ENCODE peak calls at places on chromosome 12, in six cellular contexts. Q is AG09319; K is CD4-positive, alpha-beta T cell; C is HFFc6; M is dorsolateral prefrontal cortex; R is astrocyte of the spinal cord. O is an unnamed sample.

GRCh38 chr12:122870867-122871664 is 24.9 kb downstream of the VPS37B start:
- DNase-seq in Q (no peak), R (peak), C (peak), M (no peak), K (no peak), O (no peak)

GRCh38 chr12:111598637-111599458 is at the start of gene ATXN2:
- DNase-seq in R (no peak), Q (no peak), K (peak), M (peak), C (peak), O (no peak)

GRCh38 chr12:25876383-25877045 is 82.0 kb upstream of the RASSF8 start:
- DNase-seq in M (no peak), R (no peak), Q (no peak), K (no peak), C (no peak), O (no peak)

GRCh38 chr12:55658635-55659391 is 22.1 kb downstream of the OR10P1 start:
- DNase-seq in Q (no peak), R (no peak), K (no peak), M (no peak), C (no peak), O (no peak)

GRCh38 chr12:31989987-31990386 is 30.8 kb downstream of the RESF1 start:
- DNase-seq in C (no peak), M (no peak), K (no peak), Q (no peak), R (peak), O (no peak)

GRCh38 chr12:62371661-62372060 is 95.0 kb upstream of the MON2 start:
- DNase-seq in K (no peak), R (no peak), M (no peak), C (no peak), Q (no peak), O (no peak)

GRCh38 chr12:49279706-49280159 is 14.9 kb downstream of the TUBA1C start:
- DNase-seq in Q (no peak), C (no peak), K (no peak), R (no peak), M (no peak), O (no peak)

GRCh38 chr12:13028825-13029570 is 15.2 kb upstream of the FAM234B start:
- DNase-seq in Q (no peak), C (no peak), M (no peak), K (no peak), R (no peak), O (no peak)

GRCh38 chr12:23854598-23854997 is 94.9 kb downstream of the SOX5 start:
- DNase-seq in C (no peak), R (no peak), K (no peak), Q (no peak), M (no peak), O (no peak)

GRCh38 chr12:10722502-10722904 is 620 bp downstream of the YBX3 start:
- DNase-seq in M (peak), K (peak), C (peak), R (peak), Q (no peak), O (no peak)

GRCh38 chr12:104741072-104741471 is 217.0 kb downstream of the SLC41A2 start:
- DNase-seq in M (no peak), K (no peak), R (no peak), Q (no peak), C (no peak), O (no peak)

GRCh38 chr12:49054096-49054495 is 6.5 kb downstream of the KMT2D start:
- DNase-seq in K (no peak), C (no peak), M (no peak), Q (no peak), R (no peak), O (no peak)

GRCh38 chr12:108734200-108734906 is 3.0 kb upstream of the CORO1C start:
- DNase-seq in Q (peak), K (no peak), C (peak), R (peak), M (peak), O (peak)

GRCh38 chr12:63086149-63086915 is 64.7 kb downstream of the AVPR1A start:
- DNase-seq in R (no peak), Q (no peak), M (no peak), C (no peak), K (no peak), O (no peak)

GRCh38 chr12:104407922-104408321 is 48.8 kb upstream of the CHST11 start:
- DNase-seq in Q (no peak), K (no peak), M (no peak), R (no peak), C (no peak), O (no peak)

GRCh38 chr12:91326043-91327027 is 143.7 kb upstream of the DCN start:
- DNase-seq in Q (no peak), C (peak), R (peak), M (no peak), K (no peak), O (no peak)

GRCh38 chr12:14260011-14260993 is 105.2 kb upstream of the ATF7IP start:
- DNase-seq in Q (peak), C (peak), M (peak), K (no peak), R (peak), O (peak)

GRCh38 chr12:116662612-116663144 is 75.2 kb downstream of the SPRING1 start:
- DNase-seq in M (no peak), R (peak), C (peak), K (no peak), Q (no peak), O (no peak)

GRCh38 chr12:50061946-50062725 is 4.7 kb downstream of the ASIC1 start:
- DNase-seq in R (peak), C (no peak), M (no peak), Q (no peak), K (no peak), O (no peak)

GRCh38 chr12:110590806-110591326 is 7.7 kb upstream of the PPTC7 start:
- DNase-seq in R (peak), M (no peak), C (no peak), K (no peak), Q (peak), O (no peak)

GRCh38 chr12:16062611-16063010 is 151.5 kb downstream of the DERA start:
- DNase-seq in K (no peak), R (peak), C (no peak), Q (no peak), M (no peak), O (no peak)

GRCh38 chr12:104578453-104578852 is 121.7 kb downstream of the CHST11 start:
- DNase-seq in C (peak), M (no peak), R (peak), Q (no peak), K (no peak), O (peak)

GRCh38 chr12:96809522-96809921 is 97.5 kb upstream of the NEDD1 start:
- DNase-seq in Q (no peak), M (no peak), R (no peak), C (no peak), K (no peak), O (no peak)

GRCh38 chr12:71626768-71627167 is 36.9 kb downstream of the ZFC3H1 start:
- DNase-seq in K (no peak), M (no peak), R (peak), C (no peak), Q (no peak), O (no peak)

GRCh38 chr12:5073838-5074237 is 30.2 kb downstream of the KCNA5 start:
- DNase-seq in M (no peak), R (no peak), K (no peak), C (peak), Q (no peak), O (no peak)

GRCh38 chr12:68391905-68392304 is 59.7 kb upstream of the MDM1 start:
- DNase-seq in C (no peak), K (no peak), Q (no peak), M (no peak), R (no peak), O (no peak)

GRCh38 chr12:86683568-86683991 is 427.4 kb upstream of the MGAT4C start:
- DNase-seq in R (peak), C (no peak), Q (no peak), M (no peak), K (no peak), O (no peak)

GRCh38 chr12:41521872-41522379 is 333.8 kb downstream of the PDZRN4 start:
- DNase-seq in M (no peak), Q (peak), C (peak), K (no peak), R (peak), O (peak)

GRCh38 chr12:124927325-124928094 is 13.1 kb upstream of the UBC start:
- DNase-seq in C (peak), Q (no peak), M (peak), R (peak), K (peak), O (no peak)

GRCh38 chr12:124764870-124765570 is 98.6 kb downstream of the SCARB1 start:
- DNase-seq in C (peak), M (no peak), Q (peak), R (peak), K (no peak), O (peak)

GRCh38 chr12:106291342-106291741 is 11.2 kb upstream of the TCP11L2 start:
- DNase-seq in M (no peak), C (no peak), R (no peak), K (no peak), Q (no peak), O (no peak)

GRCh38 chr12:19288603-19289244 is 150.6 kb upstream of the AEBP2 start:
- DNase-seq in R (peak), Q (no peak), C (peak), M (no peak), K (no peak), O (no peak)

GRCh38 chr12:118493962-118494361 is 117.6 kb downstream of the SUDS3 start:
- DNase-seq in Q (no peak), K (no peak), M (no peak), R (no peak), C (no peak), O (no peak)

GRCh38 chr12:99453831-99454538 is 193.6 kb upstream of the GARIN6 start:
- DNase-seq in M (no peak), K (no peak), C (no peak), R (peak), Q (no peak), O (no peak)

GRCh38 chr12:49089831-49090773 is 4.5 kb downstream of the DHH start:
- DNase-seq in R (peak), K (peak), C (peak), Q (no peak), M (peak), O (no peak)

GRCh38 chr12:108826115-108826806 is 31.1 kb downstream of the SSH1 start:
- DNase-seq in Q (peak), K (no peak), M (no peak), R (peak), C (peak), O (peak)

GRCh38 chr12:45483571-45483970 is 245.9 kb upstream of the ARID2 start:
- DNase-seq in C (no peak), M (no peak), Q (no peak), K (no peak), R (peak), O (no peak)

DNA sequence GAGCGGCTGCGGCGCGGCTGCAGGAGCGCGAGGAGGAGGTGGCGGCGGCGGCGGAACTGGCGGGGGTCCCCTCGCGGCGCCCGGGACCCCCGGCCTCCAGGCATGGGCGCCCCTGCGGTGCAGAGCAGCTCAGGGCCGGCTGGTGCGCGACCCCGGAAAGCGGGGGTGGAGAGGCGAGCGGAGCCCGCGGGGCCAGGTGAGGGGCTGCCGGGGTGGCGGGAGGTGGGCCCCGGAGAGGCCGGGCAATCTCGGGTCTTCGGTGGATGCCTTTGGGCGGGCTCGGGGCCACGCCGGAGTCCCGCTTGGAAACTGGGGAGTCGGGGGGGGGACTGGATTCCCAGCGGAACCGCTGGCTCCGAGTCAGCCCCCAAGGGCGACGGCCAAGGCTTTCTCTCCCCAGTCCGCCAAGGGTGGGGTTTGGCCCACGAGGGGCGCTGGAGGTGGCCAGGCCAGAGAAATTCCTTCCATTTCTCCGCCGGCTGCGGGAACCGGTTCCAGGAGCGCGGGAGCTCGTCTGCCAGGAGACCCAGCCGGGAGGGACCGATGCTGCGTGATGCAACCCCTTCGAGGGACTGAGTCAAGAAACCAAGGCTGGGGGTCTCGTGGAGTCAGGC is 13.9 kb upstream of the NR4A1 start:
- DNase-seq in R (peak), Q (no peak), K (no peak), M (no peak), C (no peak), O (no peak)
- TF ChIP-seq CTCF in R (no peak), Q (peak), K (no peak), M (no peak), C (peak), O (peak)

DNA sequence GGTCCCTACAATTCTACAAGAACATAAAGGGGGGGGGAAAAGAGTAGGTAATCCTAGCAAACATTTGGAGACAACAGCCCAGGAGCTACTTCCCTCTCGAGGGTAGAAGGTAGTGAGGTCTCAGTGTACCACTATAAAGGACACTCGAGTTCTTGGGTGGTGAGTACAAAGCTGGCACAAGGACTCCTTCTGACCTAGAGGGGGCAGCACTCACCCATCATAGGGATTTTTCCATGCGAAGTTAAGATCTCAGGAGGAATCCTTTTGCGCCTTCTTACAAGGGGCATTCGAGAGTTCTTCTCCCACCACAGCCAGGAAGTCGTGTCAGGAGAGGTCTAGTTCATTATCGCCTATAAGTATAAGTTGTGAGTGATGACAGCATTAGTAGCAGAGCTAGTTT is 200.2 kb upstream of the RBM19 start:
- DNase-seq in M (peak), Q (no peak), C (peak), K (no peak), R (peak), O (no peak)
- TF ChIP-seq CTCF in M (peak), Q (peak), C (peak), K (no peak), R (peak), O (peak)

GRCh38 chr12:76124456-76124855 is 40.0 kb upstream of the NAP1L1 start:
- DNase-seq in Q (no peak), M (no peak), C (peak), K (no peak), R (no peak), O (no peak)
- TF ChIP-seq CTCF in Q (no peak), M (no peak), C (no peak), K (no peak), R (no peak), O (no peak)

GRCh38 chr12:113860059-113860820 is 105.9 kb downstream of the RBM19 start:
- DNase-seq in M (no peak), Q (no peak), K (no peak), R (no peak), C (no peak), O (no peak)
- TF ChIP-seq CTCF in M (no peak), Q (no peak), K (no peak), R (no peak), C (no peak), O (no peak)

GRCh38 chr12:92394895-92395294 is 249.2 kb upstream of the BTG1 start:
- DNase-seq in C (no peak), K (no peak), M (no peak), Q (no peak), R (no peak), O (no peak)

GRCh38 chr12:92398565-92399309 is 253.1 kb upstream of the BTG1 start:
- DNase-seq in Q (no peak), C (no peak), K (no peak), R (no peak), M (no peak), O (no peak)

GRCh38 chr12:92395322-92395721 is 249.7 kb upstream of the BTG1 start:
- DNase-seq in C (no peak), K (no peak), R (no peak), M (no peak), Q (no peak), O (no peak)

GRCh38 chr12:92393504-92393903 is 247.9 kb upstream of the BTG1 start:
- DNase-seq in Q (no peak), R (no peak), M (no peak), C (no peak), K (no peak), O (no peak)

DNA sequence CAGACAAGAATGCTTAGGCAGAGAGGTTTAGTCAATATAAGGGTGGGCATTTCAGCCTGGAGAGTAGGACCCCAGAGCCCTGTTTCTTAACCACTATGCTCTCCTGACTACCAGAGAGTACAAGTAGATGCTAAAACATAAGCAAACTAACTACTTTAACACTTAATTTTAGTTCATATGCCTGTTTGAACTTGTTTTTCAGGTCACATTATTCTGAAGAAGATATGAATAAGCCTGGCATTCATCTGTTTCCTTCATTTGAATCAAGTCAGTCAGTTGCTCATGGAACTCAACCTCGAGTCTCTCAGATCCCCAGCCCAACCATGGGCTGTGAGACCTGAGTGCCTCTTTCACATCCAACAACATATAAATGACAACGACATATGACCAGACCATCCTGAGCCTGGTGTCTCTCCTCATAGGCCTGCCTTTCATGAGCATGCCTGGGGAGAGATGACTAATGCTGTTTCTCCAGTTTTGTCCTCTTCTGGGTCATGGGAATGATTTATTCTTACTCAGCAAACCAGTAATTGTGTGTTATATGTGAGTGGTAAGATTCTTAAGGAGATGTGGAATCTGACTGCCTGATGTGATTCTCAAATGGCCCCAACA is 251.1 kb upstream of the BTG1 start:
- DNase-seq in Q (peak), R (peak), K (no peak), M (no peak), C (peak), O (peak)
- TF ChIP-seq CTCF in Q (no peak), R (no peak), K (no peak), M (no peak), C (no peak), O (no peak)

DNA sequence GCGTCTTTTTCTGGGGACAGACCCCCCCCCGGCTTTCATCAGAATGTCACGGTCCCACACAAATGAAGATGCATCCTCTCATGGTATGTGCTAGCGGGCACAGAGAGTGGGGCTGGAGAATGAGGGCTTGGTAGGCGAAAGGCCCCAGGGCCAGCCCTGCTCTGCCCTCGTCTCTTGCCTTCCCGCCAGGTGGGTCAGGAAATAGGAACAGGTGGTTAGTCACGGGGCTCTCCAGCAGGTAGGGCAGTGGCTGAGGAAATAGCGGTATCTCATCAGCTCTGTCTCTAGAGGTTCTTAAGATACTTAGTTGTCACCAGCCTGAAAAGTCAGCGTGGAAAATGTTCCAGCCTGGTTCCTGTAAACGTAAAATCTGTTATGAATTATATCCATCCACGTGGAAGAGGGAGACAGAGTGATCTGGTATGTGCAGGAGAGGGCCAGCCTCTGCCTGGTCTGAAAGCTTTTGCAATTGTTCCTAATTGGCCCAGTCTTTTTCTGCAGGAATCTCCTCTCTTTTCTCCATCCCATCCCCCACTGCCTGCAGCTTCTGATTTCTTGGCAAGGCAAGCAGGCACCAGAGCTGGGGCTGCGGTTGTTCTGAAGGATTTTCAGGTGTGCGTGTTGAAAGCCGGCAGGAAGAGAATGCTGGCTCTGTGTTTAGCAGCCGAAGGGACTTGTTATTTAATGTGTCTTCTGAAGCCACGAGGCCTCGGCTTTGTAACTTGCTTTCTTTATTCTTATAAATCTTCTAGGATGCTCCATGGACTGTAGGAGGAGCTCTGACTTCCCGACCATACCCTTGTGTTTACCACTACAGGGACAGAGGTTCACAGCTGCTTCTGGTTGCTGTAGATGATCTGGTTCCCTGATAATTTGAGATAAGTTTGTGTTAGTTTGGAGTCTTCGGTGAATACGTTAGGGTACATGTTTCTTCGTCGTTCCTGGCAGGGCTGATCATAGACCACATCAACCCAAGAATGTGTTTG is 131.1 kb downstream of the CACNA1C start:
- DNase-seq in M (no peak), R (peak), K (no peak), C (peak), Q (peak), O (peak)
- TF ChIP-seq CTCF in M (no peak), R (peak), K (no peak), C (peak), Q (peak), O (peak)

GRCh38 chr12:53987748-53988147 is 2.8 kb downstream of the HOXC10 start:
- DNase-seq in Q (no peak), K (no peak), R (no peak), C (no peak), M (no peak), O (no peak)

GRCh38 chr12:53991077-53991460 is 6.1 kb downstream of the HOXC10 start:
- DNase-seq in Q (no peak), C (no peak), K (no peak), R (no peak), M (no peak), O (no peak)

GRCh38 chr12:53990311-53991076 is 5.5 kb downstream of the HOXC10 start:
- DNase-seq in C (no peak), K (no peak), R (no peak), M (no peak), Q (no peak), O (no peak)

GRCh38 chr12:53988519-53989226 is 3.7 kb downstream of the HOXC10 start:
- DNase-seq in Q (no peak), C (no peak), K (no peak), R (no peak), M (no peak), O (no peak)

GRCh38 chr12:53989227-53990113 is 4.5 kb downstream of the HOXC10 start:
- DNase-seq in R (peak), M (no peak), C (no peak), K (no peak), Q (peak), O (no peak)
- TF ChIP-seq CTCF in R (peak), M (peak), C (peak), K (no peak), Q (peak), O (peak)

GRCh38 chr12:69639400-69640016 is 28.8 kb upstream of the LRRC10 start:
- DNase-seq in K (peak), Q (peak), C (peak), R (peak), M (peak), O (peak)
- TF ChIP-seq CTCF in K (peak), Q (peak), C (peak), R (peak), M (peak), O (peak)

O was measured in AG04449.